ENCODE peak calls at places on chromosome 16, in nine cellular contexts. X, Y, S, O, T, U, J, H and N are unnamed samples.
A peak's percentile ranks its signal among the peaks of the same experiment; 100 is the strongest.

GRCh38 chr16:23676924-23677480 is 1.7 kb upstream of the PLK1 start:
- DNase-seq in X (peak; percentile 34), S (peak; percentile 17), Y (no peak), O (no peak), U (no peak), T (no peak), H (no peak), J (no peak), N (no peak)

GRCh38 chr16:47063011-47063724 is 80.6 kb downstream of the NETO2 start:
- DNase-seq in J (no peak), Y (no peak), H (no peak), O (no peak), U (no peak), S (no peak), X (no peak), T (no peak), N (no peak)

GRCh38 chr16:88619859-88620655 is 18.3 kb upstream of the IL17C start:
- DNase-seq in Y (no peak), X (no peak), T (no peak), H (no peak), O (no peak), J (no peak), S (no peak), U (no peak), N (no peak)

GRCh38 chr16:31081428-31082351 is 7.1 kb downstream of the PRSS53 start:
- DNase-seq in O (no peak), X (no peak), S (no peak), J (no peak), T (no peak), U (no peak), H (no peak), Y (no peak), N (no peak)

GRCh38 chr16:22188595-22189442 is 17.3 kb upstream of the EEF2K start:
- DNase-seq in J (peak; percentile 90), H (peak; percentile 63), T (peak; percentile 74), S (peak; percentile 97), U (peak; percentile 86), X (peak; percentile 75), O (peak; percentile 19), Y (peak; percentile 77), N (peak; percentile 64)

GRCh38 chr16:57642368-57643135 is 14.1 kb downstream of the ADGRG1 start:
- DNase-seq in O (no peak), J (no peak), U (no peak), X (no peak), T (no peak), S (peak; percentile 24), H (no peak), Y (peak; percentile 31), N (no peak)

GRCh38 chr16:23943604-23944003 is 107.8 kb downstream of the PRKCB start:
- DNase-seq in Y (no peak), S (no peak), U (no peak), O (no peak), J (no peak), T (no peak), H (no peak), X (no peak), N (no peak)

GRCh38 chr16:22665048-22665797 is 148.7 kb upstream of the HS3ST2 start:
- DNase-seq in H (no peak), U (no peak), O (no peak), S (no peak), Y (no peak), X (no peak), T (no peak), J (no peak), N (no peak)

GRCh38 chr16:23557779-23558330 is 328 bp downstream of the UBFD1 start:
- DNase-seq in J (no peak), X (peak; percentile 7), O (no peak), H (no peak), Y (no peak), U (peak; percentile 1), S (peak; percentile 44), T (peak; percentile 31), N (no peak)

GRCh38 chr16:81589975-81590650 is 145.5 kb downstream of the CMIP start:
- DNase-seq in S (no peak), T (no peak), Y (no peak), J (no peak), U (no peak), X (no peak), O (peak; percentile 13), H (no peak), N (no peak)

GRCh38 chr16:73047221-73047535 is 750 bp downstream of the ZFHX3 start:
- DNase-seq in S (peak; percentile 87), J (no peak), H (no peak), Y (no peak), O (no peak), T (no peak), X (peak; percentile 83), U (peak; percentile 71), N (no peak)

GRCh38 chr16:79519448-79519847 is 81.1 kb downstream of the MAF start:
- DNase-seq in U (no peak), S (no peak), T (no peak), Y (no peak), H (no peak), X (no peak), J (no peak), O (peak; percentile 78), N (peak; percentile 6)

GRCh38 chr16:77277571-77277970 is 78.4 kb downstream of the SYCE1L start:
- DNase-seq in U (no peak), H (no peak), O (no peak), X (no peak), Y (no peak), J (no peak), S (no peak), T (no peak), N (no peak)

GRCh38 chr16:29815032-29815721 is 775 bp upstream of the PAGR1 start:
- DNase-seq in O (no peak), Y (no peak), X (no peak), U (no peak), J (no peak), H (peak; percentile 58), S (no peak), T (no peak), N (no peak)

GRCh38 chr16:55039511-55039910 is 108.8 kb downstream of the IRX5 start:
- DNase-seq in J (no peak), S (no peak), H (no peak), O (no peak), X (no peak), Y (peak; percentile 94), U (no peak), T (no peak), N (no peak)

GRCh38 chr16:70250748-70251650 is 741 bp downstream of the EXOSC6 start:
- DNase-seq in U (no peak), J (peak; percentile 25), T (no peak), S (peak; percentile 48), H (peak; percentile 22), Y (peak; percentile 31), O (peak; percentile 68), X (peak; percentile 56), N (no peak)

GRCh38 chr16:69924041-69924775 is 26.9 kb upstream of the CLEC18A start:
- DNase-seq in X (no peak), J (no peak), Y (no peak), S (no peak), O (no peak), T (no peak), H (no peak), U (no peak), N (no peak)

GRCh38 chr16:51762081-51762995 is 611.3 kb upstream of the SALL1 start:
- DNase-seq in X (peak; percentile 79), Y (peak; percentile 43), O (peak; percentile 80), U (peak; percentile 40), S (peak; percentile 77), T (peak; percentile 63), J (peak; percentile 39), H (peak; percentile 83), N (peak; percentile 0)

GRCh38 chr16:27685802-27686201 is 135.9 kb downstream of the KATNIP start:
- DNase-seq in T (no peak), J (no peak), U (no peak), Y (no peak), O (no peak), S (peak; percentile 9), H (no peak), X (peak; percentile 35), N (no peak)

GRCh38 chr16:75053791-75054555 is 55.1 kb downstream of the ZNRF1 start:
- DNase-seq in U (no peak), H (no peak), T (no peak), O (peak; percentile 78), Y (no peak), J (no peak), S (no peak), X (no peak), N (no peak)

GRCh38 chr16:85461814-85462404 is 151.2 kb upstream of the GSE1 start:
- DNase-seq in O (no peak), H (peak; percentile 58), U (no peak), Y (no peak), J (no peak), S (peak; percentile 47), T (peak; percentile 73), X (peak; percentile 47), N (no peak)

GRCh38 chr16:3681206-3681605 is 26.7 kb downstream of the DNASE1 start:
- DNase-seq in S (no peak), H (no peak), U (no peak), O (no peak), X (no peak), Y (no peak), J (no peak), T (no peak), N (no peak)

GRCh38 chr16:23400387-23400930 is 52.5 kb downstream of the COG7 start:
- DNase-seq in U (no peak), X (no peak), S (no peak), O (no peak), Y (no peak), J (no peak), H (no peak), T (no peak), N (no peak)

GRCh38 chr16:18800674-18801196 is 614 bp downstream of the ARL6IP1 start:
- DNase-seq in U (no peak), S (peak; percentile 20), O (no peak), X (peak; percentile 30), T (no peak), Y (peak; percentile 17), H (no peak), J (no peak), N (no peak)

GRCh38 chr16:85585762-85586161 is 27.4 kb upstream of the GSE1 start:
- DNase-seq in T (no peak), U (no peak), J (no peak), Y (no peak), H (no peak), O (no peak), X (no peak), S (no peak), N (no peak)

GRCh38 chr16:85366031-85366763 is 246.9 kb upstream of the GSE1 start:
- DNase-seq in H (no peak), S (no peak), J (no peak), X (no peak), O (no peak), Y (peak; percentile 32), T (no peak), U (no peak), N (no peak)

GRCh38 chr16:67845291-67846062 is 1.3 kb upstream of the NUTF2 start:
- DNase-seq in S (no peak), U (no peak), J (no peak), O (no peak), Y (no peak), H (no peak), X (no peak), T (no peak), N (no peak)

GRCh38 chr16:72427786-72428480 is 256.0 kb upstream of the PMFBP1 start:
- DNase-seq in J (no peak), Y (no peak), S (no peak), U (no peak), X (no peak), O (no peak), T (no peak), H (no peak), N (no peak)